ENCODE peak calls at places on chromosomes 1 and 21, in four cellular contexts. One of them, this sample, is unnamed.

GRCh38 chr1:2468041-2468472 is 8.0 kb upstream of the PLCH2 start:
- DNase-seq in stimulated activated CD8-positive, alpha-beta memory T cell treated with anti-CD3 and anti-CD28 coated beads, Interleukin-4, amount 100 ng/mL, for 24 hours: peak
- DNase-seq in activated T-cell treated with anti-CD3 and anti-CD28 coated beads, Interleukin-2, amount 50 U/mL, for 72 hours: peak
- DNase-seq in cardiac fibroblast: peak
- DNase-seq in this sample: no peak

GRCh38 chr1:208265525-208265924 is 21.3 kb upstream of the PLXNA2 start:
- DNase-seq in stimulated activated CD8-positive, alpha-beta memory T cell treated with anti-CD3 and anti-CD28 coated beads, Interleukin-4, amount 100 ng/mL, for 24 hours: no peak
- DNase-seq in activated T-cell treated with anti-CD3 and anti-CD28 coated beads, Interleukin-2, amount 50 U/mL, for 72 hours: no peak
- DNase-seq in cardiac fibroblast: no peak
- DNase-seq in this sample: no peak

GRCh38 chr1:157948547-157949152 is 44.8 kb upstream of the KIRREL1 start:
- DNase-seq in stimulated activated CD8-positive, alpha-beta memory T cell treated with anti-CD3 and anti-CD28 coated beads, Interleukin-4, amount 100 ng/mL, for 24 hours: no peak
- DNase-seq in activated T-cell treated with anti-CD3 and anti-CD28 coated beads, Interleukin-2, amount 50 U/mL, for 72 hours: no peak
- DNase-seq in cardiac fibroblast: peak
- DNase-seq in this sample: peak

GRCh38 chr1:177943999-177944672 is 25.7 kb downstream of the SEC16B start:
- DNase-seq in stimulated activated CD8-positive, alpha-beta memory T cell treated with anti-CD3 and anti-CD28 coated beads, Interleukin-4, amount 100 ng/mL, for 24 hours: no peak
- DNase-seq in activated T-cell treated with anti-CD3 and anti-CD28 coated beads, Interleukin-2, amount 50 U/mL, for 72 hours: no peak
- DNase-seq in cardiac fibroblast: peak
- DNase-seq in this sample: no peak

GRCh38 chr1:245441699-245442098 is 286.9 kb downstream of the KIF26B start:
- DNase-seq in stimulated activated CD8-positive, alpha-beta memory T cell treated with anti-CD3 and anti-CD28 coated beads, Interleukin-4, amount 100 ng/mL, for 24 hours: no peak
- DNase-seq in activated T-cell treated with anti-CD3 and anti-CD28 coated beads, Interleukin-2, amount 50 U/mL, for 72 hours: no peak
- DNase-seq in cardiac fibroblast: peak
- DNase-seq in this sample: peak

GRCh38 chr1:186892936-186893335 is 64.2 kb downstream of the PLA2G4A start:
- DNase-seq in stimulated activated CD8-positive, alpha-beta memory T cell treated with anti-CD3 and anti-CD28 coated beads, Interleukin-4, amount 100 ng/mL, for 24 hours: no peak
- DNase-seq in activated T-cell treated with anti-CD3 and anti-CD28 coated beads, Interleukin-2, amount 50 U/mL, for 72 hours: no peak
- DNase-seq in cardiac fibroblast: no peak
- DNase-seq in this sample: no peak

GRCh38 chr1:92953491-92953890 is 7.8 kb downstream of the DIPK1A start:
- DNase-seq in stimulated activated CD8-positive, alpha-beta memory T cell treated with anti-CD3 and anti-CD28 coated beads, Interleukin-4, amount 100 ng/mL, for 24 hours: no peak
- DNase-seq in activated T-cell treated with anti-CD3 and anti-CD28 coated beads, Interleukin-2, amount 50 U/mL, for 72 hours: peak
- DNase-seq in cardiac fibroblast: no peak
- DNase-seq in this sample: no peak

GRCh38 chr1:116465845-116466685 is 93.0 kb downstream of the ATP1A1 start:
- DNase-seq in stimulated activated CD8-positive, alpha-beta memory T cell treated with anti-CD3 and anti-CD28 coated beads, Interleukin-4, amount 100 ng/mL, for 24 hours: no peak
- DNase-seq in activated T-cell treated with anti-CD3 and anti-CD28 coated beads, Interleukin-2, amount 50 U/mL, for 72 hours: no peak
- DNase-seq in cardiac fibroblast: no peak
- DNase-seq in this sample: no peak

GRCh38 chr1:214549604-214550338 is 1.6 kb downstream of the PTPN14 start:
- DNase-seq in stimulated activated CD8-positive, alpha-beta memory T cell treated with anti-CD3 and anti-CD28 coated beads, Interleukin-4, amount 100 ng/mL, for 24 hours: no peak
- DNase-seq in activated T-cell treated with anti-CD3 and anti-CD28 coated beads, Interleukin-2, amount 50 U/mL, for 72 hours: no peak
- DNase-seq in cardiac fibroblast: peak
- DNase-seq in this sample: peak

GRCh38 chr21:26966978-26967913 is at the start of gene ADAMTS5:
- DNase-seq in stimulated activated CD8-positive, alpha-beta memory T cell treated with anti-CD3 and anti-CD28 coated beads, Interleukin-4, amount 100 ng/mL, for 24 hours: no peak
- DNase-seq in activated T-cell treated with anti-CD3 and anti-CD28 coated beads, Interleukin-2, amount 50 U/mL, for 72 hours: no peak
- DNase-seq in cardiac fibroblast: peak
- DNase-seq in this sample: peak

This sample was measured in iris pigment epithelial cell.